ENCODE peak calls at places on chromosomes 5 and 9, in six cellular contexts. C is A549, Y is GM23338, B is HL-60, A is HepG2, W is GM12878. U is an unnamed sample.

GRCh38 chr9:84226126-84226525 is 114.4 kb downstream of the SLC28A3 start:
- DNase-seq in C (no peak), Y (no peak), B (no peak), A (no peak), W (no peak), U (no peak)

GRCh38 chr9:101366038-101366756 is 18.6 kb downstream of the BAAT start:
- DNase-seq in C (peak), Y (no peak), B (no peak), A (peak), W (no peak), U (no peak)

GRCh38 chr5:2877520-2877919 is 126.0 kb upstream of the IRX2 start:
- DNase-seq in C (no peak), Y (no peak), B (no peak), A (no peak), W (no peak), U (no peak)

GRCh38 chr9:72362680-72363139 is 2.3 kb downstream of the ZFAND5 start:
- DNase-seq in C (peak), Y (peak), B (no peak), A (peak), W (peak), U (peak)

GRCh38 chr9:136566899-136567298 is 21.1 kb upstream of the NOTCH1 start:
- DNase-seq in C (no peak), Y (no peak), B (no peak), A (no peak), W (no peak), U (peak)

GRCh38 chr9:93577045-93577939 is 908 bp downstream of the PHF2 start:
- DNase-seq in C (peak), Y (peak), B (no peak), A (no peak), W (no peak), U (peak)

GRCh38 chr5:139272471-139273321 is 20.8 kb upstream of the MATR3 start:
- DNase-seq in C (no peak), Y (no peak), B (no peak), A (peak), W (no peak), U (no peak)

GRCh38 chr5:4905674-4906528 is 234.2 kb upstream of the ADAMTS16 start:
- DNase-seq in C (no peak), Y (peak), B (no peak), A (peak), W (no peak), U (peak)

GRCh38 chr5:179878222-179879002 is 19.8 kb upstream of the MRNIP start:
- DNase-seq in C (no peak), Y (no peak), B (no peak), A (no peak), W (no peak), U (no peak)

GRCh38 chr9:14722391-14723035 is at the start of gene CER1:
- DNase-seq in C (no peak), Y (peak), B (no peak), A (no peak), W (no peak), U (no peak)

GRCh38 chr9:36401179-36401740 is 1.2 kb upstream of the RNF38 start:
- DNase-seq in C (peak), Y (peak), B (no peak), A (peak), W (peak), U (peak)

GRCh38 chr5:168908207-168908606 is 329.0 kb upstream of the PANK3 start:
- DNase-seq in C (no peak), Y (no peak), B (no peak), A (no peak), W (no peak), U (no peak)

GRCh38 chr9:120654278-120654677 is 60.0 kb downstream of the MEGF9 start:
- DNase-seq in C (no peak), Y (no peak), B (no peak), A (no peak), W (no peak), U (no peak)

GRCh38 chr5:7869474-7870136 is 657 bp downstream of the MTRR start:
- DNase-seq in C (no peak), Y (peak), B (no peak), A (no peak), W (no peak), U (peak)

GRCh38 chr5:72494700-72495124 is 12.5 kb downstream of the ZNF366 start:
- DNase-seq in C (no peak), Y (no peak), B (no peak), A (no peak), W (no peak), U (no peak)

GRCh38 chr9:122031157-122031556 is 62.0 kb downstream of the TTLL11 start:
- DNase-seq in C (no peak), Y (no peak), B (no peak), A (no peak), W (no peak), U (no peak)

GRCh38 chr9:72858089-72858912 is 94.6 kb downstream of the ALDH1A1 start:
- DNase-seq in C (peak), Y (no peak), B (no peak), A (peak), W (no peak), U (no peak)

GRCh38 chr5:71658916-71659661 is 60.0 kb upstream of the CARTPT start:
- DNase-seq in C (no peak), Y (peak), B (no peak), A (peak), W (no peak), U (no peak)

GRCh38 chr9:115135786-115136185 is 17.8 kb upstream of the TNC start:
- DNase-seq in C (no peak), Y (no peak), B (no peak), A (no peak), W (no peak), U (no peak)

DNA sequence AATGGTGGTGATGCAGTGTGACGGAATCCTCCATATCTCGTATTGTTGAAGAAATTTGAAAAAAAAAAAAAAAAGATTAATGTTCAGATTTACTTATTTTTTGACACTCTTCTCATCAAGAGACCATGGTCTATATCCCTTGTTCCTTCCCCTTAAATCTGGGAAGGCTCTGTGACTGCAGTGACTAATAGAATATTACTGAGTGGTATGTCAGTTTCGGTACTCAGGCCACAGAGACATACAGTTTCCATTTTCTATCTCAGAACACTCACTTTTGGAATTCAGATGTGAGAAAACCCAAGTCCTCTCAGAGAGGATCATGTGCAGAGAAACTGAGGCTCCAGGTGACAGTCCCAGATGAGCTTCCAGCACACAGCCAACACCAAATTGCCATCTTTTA is 1193.5 kb downstream of the DTWD2 start:
- DNase-seq in C (no peak), Y (no peak), B (no peak), A (no peak), W (no peak), U (no peak)
- TF ChIP-seq REST in C (no peak), Y (no peak), B (no peak), A (no peak), W (no peak), U (no peak)

GRCh38 chr9:132451276-132451675 is 41.3 kb downstream of the CFAP77 start:
- DNase-seq in C (no peak), Y (no peak), B (no peak), A (no peak), W (no peak), U (no peak)
- TF ChIP-seq REST in C (no peak), Y (no peak), B (no peak), A (no peak), W (no peak), U (no peak)

DNA sequence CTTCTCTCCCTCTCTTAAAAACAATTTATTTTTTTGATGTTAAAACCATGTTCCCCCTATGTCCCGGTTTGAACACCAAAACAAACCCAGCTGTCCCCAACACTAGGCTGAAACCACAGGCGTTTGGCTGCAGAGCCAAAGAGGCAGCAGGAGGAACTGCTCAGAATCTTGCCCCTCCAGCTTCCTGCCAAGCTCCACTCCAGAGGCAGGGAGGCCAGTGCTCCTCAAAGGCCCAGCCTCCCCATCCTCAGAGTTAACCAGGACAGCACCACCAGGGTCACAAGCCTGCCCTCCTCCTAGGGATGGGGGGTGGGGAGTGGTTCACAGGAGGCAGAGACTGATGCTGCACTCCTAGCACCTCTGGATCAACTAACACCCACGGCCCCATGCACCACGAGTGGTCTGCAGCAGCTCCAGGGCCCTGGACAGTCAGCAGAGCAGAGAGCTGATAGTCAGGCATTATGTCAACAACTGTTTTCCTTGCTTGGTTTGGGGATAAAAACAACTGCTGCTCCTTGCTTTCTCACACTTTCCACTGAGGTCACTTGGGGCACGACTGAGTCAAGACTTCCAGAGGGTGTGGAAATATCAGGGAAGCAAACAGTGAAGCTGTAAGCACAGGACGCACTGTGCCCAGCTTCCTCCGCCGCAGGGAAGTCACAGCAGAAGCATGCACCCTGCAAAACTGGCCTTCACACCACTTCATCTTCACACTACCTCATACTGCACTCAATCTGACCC is 96.4 kb upstream of the ADRA1B start:
- DNase-seq in C (no peak), Y (no peak), B (peak), A (no peak), W (no peak), U (no peak)
- TF ChIP-seq REST in C (no peak), Y (no peak), B (no peak), A (no peak), W (no peak), U (no peak)

GRCh38 chr5:154779105-154779504 is 23.9 kb downstream of the LARP1 start:
- DNase-seq in C (peak), Y (no peak), B (no peak), A (peak), W (no peak), U (no peak)
- TF ChIP-seq REST in C (no peak), Y (no peak), B (no peak), A (no peak), W (no peak), U (no peak)

GRCh38 chr5:153816870-153817269 is 221.8 kb downstream of the FAM114A2 start:
- DNase-seq in C (no peak), Y (no peak), B (no peak), A (no peak), W (no peak), U (no peak)
- TF ChIP-seq REST in C (no peak), Y (no peak), B (no peak), A (no peak), W (no peak), U (no peak)

GRCh38 chr5:55604611-55605067 is 69.9 kb upstream of the PLPP1 start:
- DNase-seq in C (no peak), Y (no peak), B (no peak), A (no peak), W (no peak), U (no peak)
- TF ChIP-seq REST in C (no peak), Y (no peak), B (no peak), A (no peak), W (no peak), U (no peak)

DNA sequence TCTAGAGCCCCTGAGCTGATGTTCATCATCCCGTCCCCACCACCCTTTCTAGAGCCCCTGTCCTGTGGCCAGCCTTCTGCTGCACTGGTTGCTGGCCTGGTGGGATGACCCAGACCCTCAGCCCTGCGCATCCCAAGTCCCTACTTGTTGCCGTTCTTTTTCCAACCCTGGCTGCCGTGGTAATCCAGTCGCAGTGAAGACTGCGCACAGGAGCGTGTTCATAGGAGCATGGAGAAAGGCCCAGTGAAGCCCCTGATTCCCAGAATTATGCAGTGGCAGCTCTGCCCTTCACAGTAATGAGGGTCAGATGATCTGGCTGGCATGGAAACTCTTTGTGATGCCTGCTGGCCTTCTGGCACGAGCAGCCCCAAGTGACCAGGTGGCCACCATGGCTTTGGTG is 183.3 kb downstream of the CACNA1B start:
- DNase-seq in C (no peak), Y (no peak), B (no peak), A (no peak), W (no peak), U (no peak)
- TF ChIP-seq REST in C (no peak), Y (no peak), B (no peak), A (no peak), W (no peak), U (no peak)

GRCh38 chr5:96279796-96280542 is 153.1 kb downstream of the PCSK1 start:
- DNase-seq in C (peak), Y (no peak), B (no peak), A (peak), W (peak), U (no peak)
- TF ChIP-seq REST in C (no peak), Y (no peak), B (no peak), A (no peak), W (no peak), U (no peak)

U was measured in SK-N-SH.